ENCODE peak calls at places on chromosomes 11 and 22, in four cellular contexts. One of them, this sample, is unnamed.

GRCh38 chr11:70153133-70153727 is 49.9 kb upstream of the FADD start:
- DNase-seq in astrocyte: peak
- DNase-seq in CD14-positive monocyte: no peak
- DNase-seq in fibroblast of lung: peak
- DNase-seq in this sample: no peak

GRCh38 chr22:33803371-33803770 is 116.9 kb downstream of the LARGE1 start:
- DNase-seq in astrocyte: peak
- DNase-seq in CD14-positive monocyte: no peak
- DNase-seq in fibroblast of lung: peak
- DNase-seq in this sample: no peak

GRCh38 chr11:126570489-126570888 is 215.0 kb downstream of the ST3GAL4 start:
- DNase-seq in astrocyte: no peak
- DNase-seq in CD14-positive monocyte: no peak
- DNase-seq in fibroblast of lung: no peak
- DNase-seq in this sample: no peak

GRCh38 chr11:8913961-8914660 is 3.1 kb downstream of the AKIP1 start:
- DNase-seq in astrocyte: peak
- DNase-seq in CD14-positive monocyte: no peak
- DNase-seq in fibroblast of lung: peak
- DNase-seq in this sample: no peak

GRCh38 chr11:65116370-65117205 is 913 bp downstream of the ZNHIT2 start:
- DNase-seq in astrocyte: peak
- DNase-seq in CD14-positive monocyte: no peak
- DNase-seq in fibroblast of lung: peak
- DNase-seq in this sample: no peak

GRCh38 chr22:49305215-49305965 is 522.3 kb downstream of the BRD1 start:
- DNase-seq in astrocyte: no peak
- DNase-seq in CD14-positive monocyte: peak
- DNase-seq in fibroblast of lung: no peak
- DNase-seq in this sample: no peak

GRCh38 chr22:29167032-29167911 is 38.4 kb upstream of the EMID1 start:
- DNase-seq in astrocyte: no peak
- DNase-seq in CD14-positive monocyte: no peak
- DNase-seq in fibroblast of lung: no peak
- DNase-seq in this sample: no peak

GRCh38 chr11:80388536-80388935 is 947.7 kb upstream of the TENM4 start:
- DNase-seq in astrocyte: no peak
- DNase-seq in CD14-positive monocyte: no peak
- DNase-seq in fibroblast of lung: no peak
- DNase-seq in this sample: no peak

GRCh38 chr11:85718126-85718943 is 32.3 kb upstream of the CCDC89 start:
- DNase-seq in astrocyte: no peak
- DNase-seq in CD14-positive monocyte: no peak
- DNase-seq in fibroblast of lung: no peak
- DNase-seq in this sample: no peak

GRCh38 chr22:44448271-44448780 is 49.7 kb downstream of the RTL6 start:
- DNase-seq in astrocyte: peak
- DNase-seq in CD14-positive monocyte: no peak
- DNase-seq in fibroblast of lung: peak
- DNase-seq in this sample: no peak

This sample was measured in C1 segment of cervical spinal cord.